ENCODE peak calls at places on chromosomes 6 and 20, in six cellular contexts. Q is hepatocyte, B is HepG2, E is PC-9, U is OCI-LY7, F is fibroblast of lung. S is an unnamed sample.

GRCh38 chr6:4270001-4270400 is 134.6 kb upstream of the ECI2 start:
- DNase-seq in Q (no peak), U (no peak), B (no peak), F (no peak), E (no peak), S (no peak)

GRCh38 chr6:34517461-34517868 is 38.7 kb downstream of the SPDEF start:
- DNase-seq in E (no peak), F (no peak), U (no peak), Q (no peak), B (no peak), S (no peak)

GRCh38 chr6:6746334-6746969 is 157.9 kb downstream of the LY86 start:
- DNase-seq in Q (no peak), E (no peak), B (no peak), U (no peak), F (no peak), S (no peak)

GRCh38 chr6:159101656-159102055 is 56.9 kb upstream of the TAGAP start:
- DNase-seq in E (no peak), B (no peak), Q (no peak), F (no peak), U (no peak), S (no peak)

GRCh38 chr6:125733516-125734300 is 15.7 kb upstream of the HEY2 start:
- DNase-seq in U (no peak), E (no peak), Q (no peak), F (no peak), B (no peak), S (no peak)

GRCh38 chr20:64168381-64169088 is 4.3 kb downstream of the MYT1 start:
- DNase-seq in U (no peak), E (no peak), F (no peak), B (no peak), Q (no peak), S (no peak)

GRCh38 chr6:163565140-163565539 is 150.6 kb downstream of the QKI start:
- DNase-seq in E (no peak), U (no peak), B (no peak), F (peak; percentile 55), Q (peak; percentile 28), S (no peak)

GRCh38 chr6:15893556-15894253 is 230.9 kb upstream of the DTNBP1 start:
- DNase-seq in U (peak; percentile 57), Q (peak; percentile 32), B (peak; percentile 16), E (no peak), F (no peak), S (no peak)

GRCh38 chr6:30981942-30982772 is 1.4 kb upstream of the MUC21 start:
- DNase-seq in E (peak; percentile 64), B (peak; percentile 37), U (no peak), F (peak; percentile 87), Q (peak; percentile 53), S (peak; percentile 68)

GRCh38 chr20:37706298-37706697 is 12.5 kb downstream of the CTNNBL1 start:
- DNase-seq in U (no peak), B (no peak), F (no peak), Q (no peak), E (no peak), S (no peak)

GRCh38 chr20:23928788-23929187 is 49.2 kb upstream of the CST5 start:
- DNase-seq in Q (no peak), U (peak; percentile 24), B (no peak), F (no peak), E (no peak), S (no peak)

GRCh38 chr20:62195736-62196135 is 12.9 kb downstream of the MTG2 start:
- DNase-seq in Q (no peak), U (no peak), B (no peak), F (no peak), E (no peak), S (no peak)

GRCh38 chr6:106556368-106556960 is 72.8 kb downstream of the RTN4IP1 start:
- DNase-seq in E (no peak), F (peak; percentile 33), U (peak; percentile 56), B (peak; percentile 15), Q (no peak), S (no peak)

GRCh38 chr20:54649511-54649962 is 174.1 kb downstream of the DOK5 start:
- DNase-seq in Q (peak; percentile 90), F (peak; percentile 66), U (peak; percentile 66), B (peak; percentile 85), E (peak; percentile 64), S (peak; percentile 91)

GRCh38 chr6:116444092-116444491 is 17.1 kb upstream of the CALHM6 start:
- DNase-seq in F (no peak), B (peak; percentile 21), U (peak; percentile 44), Q (peak; percentile 37), E (no peak), S (no peak)

GRCh38 chr6:94636780-94637385 is 940.5 kb upstream of the MANEA start:
- DNase-seq in B (peak; percentile 32), Q (peak; percentile 47), E (peak; percentile 6), U (peak; percentile 1), F (peak; percentile 1), S (no peak)

GRCh38 chr6:32413427-32414047 is 6.6 kb upstream of the BTNL2 start:
- DNase-seq in U (peak; percentile 82), Q (peak; percentile 88), B (peak; percentile 50), E (peak; percentile 75), F (peak; percentile 62), S (peak; percentile 91)

GRCh38 chr20:891121-892080 is 24.7 kb downstream of the ANGPT4 start:
- DNase-seq in E (no peak), F (peak; percentile 34), U (no peak), Q (peak; percentile 24), B (no peak), S (no peak)

GRCh38 chr6:99426454-99426762 is 1.3 kb upstream of the PNISR start:
- DNase-seq in Q (no peak), F (peak; percentile 5), E (no peak), B (no peak), U (no peak), S (no peak)

GRCh38 chr6:159715605-159716004 is 11.7 kb upstream of the WTAP start:
- DNase-seq in E (no peak), Q (no peak), U (no peak), F (no peak), B (no peak), S (no peak)

GRCh38 chr6:110075406-110075805 is 97.3 kb downstream of the GPR6 start:
- DNase-seq in B (no peak), F (peak; percentile 54), Q (no peak), E (no peak), U (no peak), S (no peak)

GRCh38 chr20:45098096-45098773 is 2.7 kb downstream of the KCNS1 start:
- DNase-seq in B (no peak), U (no peak), F (peak; percentile 42), Q (peak; percentile 47), E (no peak), S (peak; percentile 36)

GRCh38 chr6:134358320-134358719 is 40.4 kb upstream of the SGK1 start:
- DNase-seq in Q (peak; percentile 24), E (no peak), F (peak; percentile 90), B (no peak), U (no peak), S (no peak)

GRCh38 chr6:27863962-27864905 is 48.0 kb downstream of the OR2B2 start:
- DNase-seq in Q (no peak), U (peak; percentile 68), B (no peak), F (peak; percentile 27), E (no peak), S (peak; percentile 45)

GRCh38 chr6:7587631-7588100 is 2.3 kb upstream of the SNRNP48 start:
- DNase-seq in E (no peak), U (no peak), B (no peak), F (peak; percentile 51), Q (peak; percentile 63), S (no peak)

GRCh38 chr6:31308845-31309175 is 36.9 kb upstream of the HLA-C start:
- DNase-seq in B (no peak), E (no peak), F (no peak), Q (no peak), U (no peak), S (no peak)

GRCh38 chr20:3890999-3891929 is 2.1 kb downstream of the PANK2 start:
- DNase-seq in B (no peak), Q (no peak), U (peak; percentile 47), F (no peak), E (no peak), S (no peak)
- H3K4me3 ChIP-seq in B (peak overlapping the region; percentile 94), Q (peak overlapping the region; percentile 95), U (peak overlapping the region; percentile 95), F (peak overlapping the region; percentile 89), E (peak overlapping the region; percentile 71), S (peak overlapping the region; percentile 95)

DNA sequence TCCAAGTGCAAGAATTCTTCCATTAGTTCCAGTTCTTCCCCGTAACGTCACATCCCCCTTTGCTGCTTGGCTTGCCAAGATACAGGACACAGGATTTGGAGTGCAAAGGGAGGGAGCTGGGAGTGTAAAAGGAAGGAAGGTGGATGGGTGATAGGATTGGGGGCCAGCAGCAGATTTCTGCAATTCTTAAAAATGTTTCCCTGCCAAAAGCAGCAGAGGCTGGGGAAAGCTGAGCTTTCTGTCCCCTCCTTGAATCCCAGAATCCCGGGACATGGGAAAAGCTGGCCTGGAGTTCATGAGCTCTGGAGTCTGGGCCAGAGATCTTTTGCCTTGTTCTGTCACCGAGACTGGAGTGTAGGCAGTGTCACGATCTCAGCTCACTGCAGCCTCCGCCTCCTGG is 60.0 kb upstream of the EPB41L1 start:
- DNase-seq in F (peak; percentile 50), U (no peak), B (no peak), Q (no peak), E (no peak), S (no peak)
- H2AFZ ChIP-seq in F (peak overlapping the region; percentile 39), U (no peak overlapping the region), B (no peak overlapping the region), Q (peak overlapping the region; percentile 68), E (no peak overlapping the region), S (no peak overlapping the region)

GRCh38 chr6:139289233-139289632 is 2.6 kb downstream of the TXLNB start:
- DNase-seq in E (no peak), Q (no peak), B (no peak), F (no peak), U (no peak), S (no peak)

GRCh38 chr6:139287868-139288267 is 3.9 kb downstream of the TXLNB start:
- DNase-seq in F (no peak), Q (no peak), U (peak; percentile 70), E (no peak), B (no peak), S (no peak)

GRCh38 chr6:139285590-139285989 is 6.2 kb downstream of the TXLNB start:
- DNase-seq in F (no peak), E (no peak), Q (no peak), U (no peak), B (no peak), S (no peak)

GRCh38 chr6:139290787-139291294 is 957 bp downstream of the TXLNB start:
- DNase-seq in E (no peak), Q (no peak), B (no peak), U (peak; percentile 89), F (peak; percentile 75), S (no peak)

GRCh38 chr6:139288496-139289040 is 3.2 kb downstream of the TXLNB start:
- DNase-seq in B (no peak), E (no peak), U (no peak), Q (no peak), F (no peak), S (no peak)
- H3K4me3 ChIP-seq in B (no peak overlapping the region), E (no peak overlapping the region), U (no peak overlapping the region), Q (no peak overlapping the region), F (no peak overlapping the region), S (no peak overlapping the region)

GRCh38 chr6:26027491-26028211 is 59.6 kb upstream of the HFE start:
- DNase-seq in B (no peak), U (peak; percentile 56), F (no peak), E (no peak), Q (no peak), S (no peak)
- H2AFZ ChIP-seq in B (no peak overlapping the region), U (no peak overlapping the region), F (no peak overlapping the region), E (peak overlapping the region; percentile 74), Q (peak overlapping the region; percentile 31), S (no peak overlapping the region)

DNA sequence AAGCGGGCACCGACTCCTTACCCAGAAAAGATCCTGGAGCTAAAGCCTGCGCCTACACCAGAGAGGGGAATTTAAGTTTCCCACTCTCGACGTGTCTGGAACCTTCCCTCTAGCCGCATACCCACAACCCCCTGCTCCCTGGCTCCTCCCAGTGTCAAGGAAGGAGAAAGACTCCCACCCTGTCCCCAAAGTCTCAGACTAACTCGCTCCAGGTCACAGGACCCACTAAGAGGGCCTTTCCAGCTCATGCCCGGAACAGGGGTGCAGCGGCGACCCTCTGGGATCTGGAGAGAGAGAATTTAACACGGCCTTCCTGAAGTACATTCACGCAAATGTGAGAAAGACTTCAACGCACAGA is 3.9 kb downstream of the LINC00237 start:
- DNase-seq in E (no peak), Q (no peak), U (no peak), F (no peak), B (no peak), S (no peak)
- H3K4me3 ChIP-seq in E (no peak overlapping the region), Q (no peak overlapping the region), U (peak overlapping the region; percentile 45), F (no peak overlapping the region), B (no peak overlapping the region), S (peak overlapping the region; percentile 44)